ENCODE peak calls at places on chromosomes 11 and 22, in seven cellular contexts. R is progenitor cell of endocrine pancreas, L is transverse colon, S is GM20000, P is IMR-90, O is astrocyte of the spinal cord, B is AG04450. C is an unnamed sample.

GRCh38 chr22:24153353-24153752 is 27.9 kb upstream of the SUSD2 start:
- DNase-seq in S (no peak), R (no peak), P (peak; percentile 69), O (no peak), L (peak; percentile 39), B (no peak), C (no peak)

GRCh38 chr11:112481431-112481830 is 220.8 kb upstream of the PLET1 start:
- DNase-seq in P (no peak), R (no peak), O (no peak), S (no peak), B (no peak), L (no peak), C (no peak)

GRCh38 chr22:48948575-48949170 is 879.0 kb downstream of the BRD1 start:
- DNase-seq in S (no peak), P (no peak), L (no peak), O (no peak), R (no peak), B (no peak), C (no peak)

GRCh38 chr11:34744511-34744910 is 123.6 kb downstream of the EHF start:
- DNase-seq in S (no peak), P (no peak), L (no peak), R (no peak), O (no peak), B (no peak), C (no peak)

GRCh38 chr22:36816635-36817428 is at the start of gene PVALB:
- DNase-seq in B (no peak), L (no peak), O (peak; percentile 21), R (no peak), P (peak; percentile 13), S (no peak), C (no peak)

GRCh38 chr11:64209563-64209843 is 3.0 kb downstream of the FERMT3 start:
- DNase-seq in S (no peak), L (no peak), P (no peak), B (no peak), O (no peak), R (no peak), C (no peak)

GRCh38 chr11:46760429-46761128 is 41.6 kb downstream of the F2 start:
- DNase-seq in S (no peak), O (no peak), P (no peak), B (no peak), L (no peak), R (no peak), C (no peak)

GRCh38 chr22:29251981-29252978 is 15.5 kb downstream of the RHBDD3 start:
- DNase-seq in P (no peak), L (no peak), S (no peak), R (no peak), B (no peak), O (no peak), C (no peak)

GRCh38 chr22:49693416-49693815 is 134.3 kb downstream of the BRD1 start:
- DNase-seq in P (no peak), L (no peak), R (no peak), O (no peak), B (no peak), S (no peak), C (no peak)

GRCh38 chr11:128262463-128263345 is 324.7 kb downstream of the ETS1 start:
- DNase-seq in P (no peak), O (no peak), L (no peak), R (no peak), B (no peak), S (no peak), C (no peak)

GRCh38 chr11:108588287-108588686 is 5.3 kb downstream of the EXPH5 start:
- DNase-seq in S (no peak), B (no peak), P (no peak), O (no peak), R (no peak), L (no peak), C (no peak)

DNA sequence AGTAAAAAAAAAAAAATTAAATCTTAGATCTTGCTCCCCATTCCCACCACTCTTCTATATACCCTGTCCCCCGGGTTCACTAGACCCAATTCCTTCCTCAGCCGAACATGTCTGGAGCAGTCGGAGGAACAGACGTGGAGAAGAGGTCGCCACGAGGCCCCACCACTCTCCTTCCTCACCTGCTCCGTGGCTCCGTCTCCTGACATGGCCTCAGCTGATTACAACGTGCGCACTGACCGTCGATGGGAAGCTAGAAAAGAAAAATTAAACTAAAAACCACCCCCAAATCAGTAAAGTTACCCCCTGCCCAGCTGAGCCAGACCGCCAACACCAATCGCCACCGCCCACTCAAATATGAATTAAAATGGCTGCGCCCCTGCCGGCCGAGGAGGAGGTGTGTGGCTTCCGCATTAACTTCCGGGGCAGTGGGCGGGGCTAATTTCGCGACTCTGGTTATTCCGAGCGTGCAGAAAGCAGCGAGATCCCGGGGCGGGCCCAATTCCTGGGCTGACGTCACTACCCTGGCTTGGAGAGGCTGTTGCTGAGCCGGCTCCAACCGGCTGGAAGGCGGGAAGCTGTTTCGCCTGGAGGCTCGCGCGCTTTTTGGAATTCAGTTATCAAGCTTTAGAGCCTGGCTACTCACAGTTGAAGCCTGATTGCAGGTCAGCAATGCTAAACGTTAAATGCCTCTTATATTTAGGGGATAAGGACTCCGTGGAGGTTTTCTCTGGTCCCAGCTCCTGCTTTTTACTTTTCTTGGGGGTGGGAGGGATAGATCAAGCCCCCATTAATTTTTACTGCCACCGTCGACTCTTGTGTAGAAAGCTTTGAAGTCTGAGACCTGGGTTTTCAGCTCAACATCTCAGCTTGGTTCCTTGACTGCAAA is at the start of gene CSTF3:
- DNase-seq in R (peak; percentile 100), O (peak; percentile 99), P (peak; percentile 98), L (peak; percentile 100), B (peak; percentile 96), S (peak; percentile 86), C (peak; percentile 98)
- TF ChIP-seq CTCF in R (peak; percentile 64), O (peak; percentile 27), P (peak; percentile 42), L (peak; percentile 44), B (peak; percentile 54), S (no peak), C (peak; percentile 36)

DNA sequence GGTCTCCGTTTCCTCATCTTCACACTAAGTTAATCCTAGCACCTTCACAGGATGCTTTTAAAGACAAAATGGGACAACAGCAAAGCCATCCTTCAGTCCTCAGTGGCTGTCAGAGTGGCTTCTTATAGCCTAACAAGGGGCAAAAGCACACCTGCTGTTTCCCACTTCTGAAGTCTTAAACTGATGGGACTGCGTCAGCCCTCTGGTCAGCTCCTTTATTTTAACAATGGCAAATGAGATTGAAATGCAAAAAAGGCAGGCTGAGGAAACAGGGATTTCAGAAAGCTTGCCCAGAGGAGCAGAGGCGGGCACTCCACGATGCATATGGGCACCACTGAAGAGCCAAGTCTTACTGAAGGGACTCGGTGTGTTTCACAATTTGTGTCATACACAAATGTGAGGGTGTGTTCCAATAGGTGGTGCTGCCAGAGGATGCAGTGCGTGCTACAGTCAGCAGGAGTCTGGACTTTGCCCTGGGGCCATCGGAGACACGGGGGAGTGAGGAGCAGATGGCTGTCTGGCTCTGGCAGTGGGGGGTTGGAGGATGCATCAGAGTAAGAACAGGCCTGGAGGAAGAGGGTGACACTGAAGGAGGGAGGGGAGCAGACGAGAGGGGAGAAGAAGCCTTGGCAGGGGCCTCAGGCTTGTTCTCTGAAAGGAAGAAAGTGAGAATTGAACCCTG is 47.3 kb downstream of the TENM4 start:
- DNase-seq in R (no peak), L (no peak), P (no peak), O (no peak), B (no peak), S (no peak), C (no peak)
- TF ChIP-seq CTCF in R (peak; percentile 20), L (no peak), P (no peak), O (no peak), B (no peak), S (no peak), C (no peak)

DNA sequence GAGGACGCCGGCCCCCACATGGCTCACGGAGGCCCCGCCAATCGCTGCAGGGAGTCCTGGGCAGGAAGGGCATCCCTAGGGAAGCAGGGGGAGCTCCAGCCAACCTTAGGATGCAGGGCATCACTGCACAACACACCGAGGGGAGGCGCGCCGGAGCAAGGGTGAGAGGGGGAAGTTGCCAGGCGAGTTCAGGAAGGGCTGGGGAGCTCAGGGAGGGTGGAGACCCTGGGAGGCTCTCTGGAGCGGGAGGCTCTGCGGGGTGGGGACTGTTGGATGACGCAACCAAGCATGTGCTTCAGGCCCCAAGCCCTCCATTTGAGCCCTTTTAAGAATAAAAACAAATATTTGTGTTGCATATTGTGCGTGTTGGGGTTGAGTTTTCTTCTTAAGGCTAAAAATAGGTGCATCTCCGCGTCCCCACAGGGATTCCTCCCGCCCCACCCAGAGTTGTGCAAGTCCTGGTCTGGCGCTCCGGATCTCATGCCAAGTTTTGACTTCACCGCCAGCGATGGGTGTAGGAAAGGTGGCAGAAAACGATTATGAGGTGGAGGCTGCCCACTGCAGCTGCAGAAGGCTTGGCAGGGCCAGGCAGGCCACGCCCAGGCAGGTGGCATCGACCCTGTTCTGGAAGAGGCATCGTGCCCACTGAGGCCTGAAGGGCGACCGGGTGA is 65.2 kb downstream of the WNT7B start:
- DNase-seq in L (no peak), O (no peak), P (no peak), B (no peak), S (no peak), R (no peak), C (no peak)
- TF ChIP-seq CTCF in L (no peak), O (no peak), P (no peak), B (no peak), S (no peak), R (no peak), C (peak; percentile 8)

GRCh38 chr11:9265211-9266131 is at the start of gene DENND5A:
- DNase-seq in R (peak; percentile 81), L (peak; percentile 77), S (peak; percentile 94), B (peak; percentile 51), O (peak; percentile 90), P (peak; percentile 83), C (peak; percentile 84)
- TF ChIP-seq CTCF in R (no peak), L (no peak), S (no peak), B (no peak), O (no peak), P (no peak), C (no peak)

DNA sequence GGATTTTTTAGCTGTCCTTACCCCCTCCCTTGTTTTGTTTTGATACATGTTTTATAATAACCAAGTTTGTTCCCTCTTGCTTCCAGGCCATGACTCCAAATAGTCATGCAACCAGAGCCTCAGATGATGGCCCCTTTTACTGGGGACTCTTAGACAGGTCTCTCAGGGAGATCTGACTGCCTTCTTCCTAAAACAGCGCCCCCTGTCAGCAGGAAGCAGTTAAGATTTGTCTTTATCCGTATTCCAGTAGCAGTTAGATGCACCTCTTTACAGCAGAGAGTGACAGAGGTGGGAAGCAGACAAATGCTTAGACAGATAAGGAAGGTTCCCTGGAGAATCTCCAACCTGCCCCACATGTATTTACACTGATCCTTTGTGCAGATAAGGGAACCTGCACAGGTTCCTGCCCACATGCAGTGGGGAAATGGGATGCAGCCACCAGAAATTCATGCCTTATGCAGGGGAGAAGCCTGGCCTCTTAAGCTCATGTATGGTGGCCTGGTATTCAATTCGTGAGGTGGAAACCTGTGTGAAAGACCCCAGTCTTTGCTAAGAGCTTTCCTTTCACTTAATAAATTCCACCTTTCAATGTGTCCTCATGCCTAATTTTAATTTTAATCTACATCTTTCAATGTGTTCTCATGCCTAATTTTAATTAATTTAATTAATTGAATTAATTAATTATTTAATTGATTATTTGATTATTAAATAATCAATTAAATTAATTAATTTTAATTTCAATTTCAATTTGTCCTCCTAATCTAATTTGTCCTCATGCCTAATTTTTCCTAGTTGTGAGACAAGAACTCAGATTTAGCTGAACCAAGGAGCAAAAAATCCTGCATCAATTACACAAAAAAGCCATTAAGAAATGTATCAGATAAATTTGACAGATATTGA is 11.5 kb upstream of the GLYAT start:
- DNase-seq in S (no peak), P (no peak), R (no peak), O (no peak), L (no peak), B (no peak), C (no peak)
- TF ChIP-seq CTCF in S (no peak), P (no peak), R (no peak), O (no peak), L (no peak), B (peak; percentile 13), C (no peak)

C was measured in CD14-positive monocyte.